ENCODE peak calls at places on chromosomes 13 and 19, in six cellular contexts. O is A549; A is cardiac muscle cell; V is CD8-positive, alpha-beta T cell; E is ovary; Z is heart left ventricle. T is an unnamed sample.

GRCh38 chr13:68927387-68928026 is 1180.1 kb upstream of the ATXN8OS start:
- DNase-seq in O (no peak), A (peak), V (no peak), E (no peak), Z (no peak), T (no peak)

GRCh38 chr19:5907216-5907615 is 2.5 kb downstream of the VMAC start:
- DNase-seq in O (no peak), A (no peak), V (no peak), E (no peak), Z (no peak), T (no peak)

GRCh38 chr13:110618167-110618566 is 2.8 kb downstream of the NAXD start:
- DNase-seq in O (no peak), A (no peak), V (no peak), E (no peak), Z (no peak), T (no peak)

GRCh38 chr19:3404324-3405260 is 38.2 kb downstream of the NFIC start:
- DNase-seq in O (no peak), A (no peak), V (no peak), E (peak), Z (peak), T (peak)

GRCh38 chr19:42051166-42052115 is 18.6 kb downstream of the GRIK5 start:
- DNase-seq in O (no peak), A (no peak), V (no peak), E (no peak), Z (no peak), T (no peak)

GRCh38 chr13:72489751-72490150 is 237.7 kb downstream of the MZT1 start:
- DNase-seq in O (no peak), A (no peak), V (no peak), E (no peak), Z (no peak), T (no peak)

GRCh38 chr19:42193706-42194105 is 23.8 kb downstream of the DEDD2 start:
- DNase-seq in O (no peak), A (no peak), V (no peak), E (no peak), Z (no peak), T (no peak)

GRCh38 chr13:109389456-109389855 is 396.9 kb downstream of the IRS2 start:
- DNase-seq in O (no peak), A (no peak), V (no peak), E (no peak), Z (no peak), T (no peak)

GRCh38 chr19:21109116-21109515 is 27.1 kb downstream of the ZNF714 start:
- DNase-seq in O (no peak), A (no peak), V (no peak), E (no peak), Z (no peak), T (no peak)

GRCh38 chr13:67416047-67416925 is 186.2 kb upstream of the PCDH9 start:
- DNase-seq in O (peak), A (peak), V (no peak), E (no peak), Z (no peak), T (no peak)

GRCh38 chr13:54361460-54361859 is 1332.8 kb downstream of the OLFM4 start:
- DNase-seq in O (no peak), A (no peak), V (no peak), E (no peak), Z (no peak), T (no peak)

GRCh38 chr13:51818771-51819511 is 15.0 kb upstream of the DHRS12 start:
- DNase-seq in O (no peak), A (no peak), V (no peak), E (no peak), Z (no peak), T (no peak)

GRCh38 chr13:32660227-32660626 is 74.0 kb downstream of the PDS5B start:
- DNase-seq in O (no peak), A (no peak), V (no peak), E (no peak), Z (no peak), T (no peak)

GRCh38 chr19:8185343-8186068 is 23.7 kb upstream of the CERS4 start:
- DNase-seq in O (no peak), A (no peak), V (no peak), E (no peak), Z (no peak), T (no peak)

GRCh38 chr13:87057807-87058520 is 613.2 kb upstream of the SLITRK5 start:
- DNase-seq in O (no peak), A (no peak), V (no peak), E (no peak), Z (no peak), T (no peak)

GRCh38 chr13:40440990-40441820 is 225.2 kb downstream of the FOXO1 start:
- DNase-seq in O (no peak), A (peak), V (no peak), E (peak), Z (peak), T (peak)

GRCh38 chr19:3062165-3063105 is at the start of gene TLE5:
- DNase-seq in O (no peak), A (peak), V (peak), E (peak), Z (peak), T (peak)

GRCh38 chr13:33140161-33140560 is 123.9 kb downstream of the KL start:
- DNase-seq in O (no peak), A (no peak), V (no peak), E (no peak), Z (no peak), T (no peak)

GRCh38 chr13:59356607-59357006 is 807.1 kb downstream of the DIAPH3 start:
- DNase-seq in O (no peak), A (no peak), V (no peak), E (peak), Z (peak), T (peak)

GRCh38 chr13:31111136-31111535 is 50.6 kb downstream of the HSPH1 start:
- DNase-seq in O (no peak), A (no peak), V (no peak), E (no peak), Z (no peak), T (no peak)

GRCh38 chr19:5563941-5564612 is 3.7 kb downstream of the TINCR start:
- DNase-seq in O (peak), A (no peak), V (no peak), E (no peak), Z (no peak), T (no peak)

GRCh38 chr19:57088125-57088524 is 31.7 kb upstream of the USP29 start:
- DNase-seq in O (no peak), A (no peak), V (no peak), E (no peak), Z (no peak), T (no peak)

GRCh38 chr13:110388141-110388943 is 81.3 kb downstream of the COL4A2 start:
- DNase-seq in O (no peak), A (no peak), V (no peak), E (no peak), Z (peak), T (peak)

GRCh38 chr19:41230067-41230857 is 11.2 kb downstream of the AXL start:
- DNase-seq in O (no peak), A (no peak), V (no peak), E (no peak), Z (no peak), T (no peak)

GRCh38 chr19:32843716-32844245 is 25.8 kb downstream of the SLC7A9 start:
- DNase-seq in O (no peak), A (no peak), V (no peak), E (no peak), Z (no peak), T (no peak)

GRCh38 chr13:35475960-35476943 is at the start of gene MAB21L1:
- DNase-seq in O (no peak), A (peak), V (no peak), E (peak), Z (peak), T (peak)

GRCh38 chr13:37134411-37135041 is 29.1 kb upstream of the CSNK1A1L start:
- DNase-seq in O (no peak), A (no peak), V (no peak), E (no peak), Z (no peak), T (no peak)

GRCh38 chr13:83773961-83774360 is 108.3 kb downstream of the SLITRK1 start:
- DNase-seq in O (no peak), A (no peak), V (no peak), E (no peak), Z (no peak), T (no peak)

GRCh38 chr19:18290250-18291018 is 9.0 kb upstream of the JUND start:
- DNase-seq in O (no peak), A (no peak), V (peak), E (peak), Z (no peak), T (peak)

GRCh38 chr19:3890590-3890989 is 10.1 kb downstream of the ATCAY start:
- DNase-seq in O (no peak), A (no peak), V (no peak), E (no peak), Z (no peak), T (no peak)

GRCh38 chr13:72384879-72385278 is 342.6 kb downstream of the MZT1 start:
- DNase-seq in O (no peak), A (no peak), V (no peak), E (no peak), Z (no peak), T (peak)

GRCh38 chr13:106372199-106373160 is 163.0 kb downstream of the EFNB2 start:
- DNase-seq in O (no peak), A (no peak), V (no peak), E (no peak), Z (no peak), T (no peak)

GRCh38 chr13:98761126-98761978 is 8.9 kb upstream of the SLC15A1 start:
- DNase-seq in O (no peak), A (no peak), V (no peak), E (no peak), Z (no peak), T (no peak)

GRCh38 chr19:17687857-17688784 is at the start of gene UNC13A:
- DNase-seq in O (peak), A (peak), V (peak), E (peak), Z (peak), T (peak)

GRCh38 chr13:50153401-50153800 is 138.2 kb downstream of the KCNRG start:
- DNase-seq in O (no peak), A (no peak), V (no peak), E (no peak), Z (no peak), T (no peak)

GRCh38 chr13:80716610-80717081 is 375.7 kb upstream of the SPRY2 start:
- DNase-seq in O (no peak), A (peak), V (no peak), E (no peak), Z (peak), T (peak)

DNA sequence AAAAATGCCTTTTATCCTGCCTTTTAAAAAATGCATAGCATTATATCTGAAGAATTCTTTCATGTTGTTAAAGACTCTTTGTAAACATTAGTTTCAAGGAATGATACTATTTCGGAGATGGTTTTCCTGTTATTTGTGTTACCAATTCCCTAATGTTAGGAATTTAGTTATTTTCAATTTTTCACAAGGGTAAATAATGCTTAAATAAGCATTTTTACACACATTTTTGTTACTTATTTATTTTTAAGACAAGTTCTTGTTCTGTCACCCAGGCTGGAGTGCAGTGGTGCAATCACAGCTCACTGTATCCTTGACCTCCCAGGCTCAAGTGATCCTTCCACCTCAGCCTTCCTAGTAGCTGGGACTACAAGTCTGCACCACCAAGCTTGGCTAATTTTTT is 49.0 kb downstream of the RGCC start:
- DNase-seq in O (no peak), A (no peak), V (no peak), E (no peak), Z (no peak), T (no peak)
- H3K27ac ChIP-seq in O (no peak), A (no peak), V (no peak), E (no peak), Z (no peak), T (no peak)

DNA sequence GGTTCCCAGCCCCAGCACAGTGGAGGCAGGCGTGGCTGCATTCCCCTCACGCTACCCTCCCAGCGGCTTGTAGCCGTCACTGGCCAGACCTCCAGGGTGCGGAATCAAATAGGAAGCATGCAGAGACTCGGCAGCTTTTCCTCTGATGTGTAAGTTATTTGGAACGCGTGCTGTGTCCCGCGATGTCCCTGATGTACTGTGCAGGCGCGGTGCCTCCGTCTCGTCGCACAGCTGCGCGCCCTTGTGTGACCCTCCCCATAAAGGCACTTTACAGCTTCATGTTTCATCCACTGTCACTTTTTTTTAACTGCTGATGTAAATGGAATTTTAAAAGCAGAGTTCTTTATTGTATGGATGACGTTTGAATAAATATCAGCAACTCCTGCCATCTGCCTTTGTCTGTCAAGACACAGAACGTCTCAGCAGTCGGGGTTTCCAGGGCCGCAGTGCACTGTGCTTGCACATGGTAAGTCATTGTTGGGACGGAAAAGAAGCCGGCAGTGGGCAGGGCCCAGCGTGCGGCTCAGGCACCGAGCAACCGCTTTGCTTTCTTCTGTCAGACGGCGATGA is 7.3 kb upstream of the F7 start:
- DNase-seq in O (no peak), A (no peak), V (no peak), E (no peak), Z (no peak), T (no peak)
- H3K27ac ChIP-seq in O (no peak), A (no peak), V (no peak), E (no peak), Z (no peak), T (no peak)

GRCh38 chr19:22426901-22427300 is 4.8 kb upstream of the ZNF98 start:
- DNase-seq in O (no peak), A (no peak), V (no peak), E (no peak), Z (no peak), T (no peak)

GRCh38 chr19:22427587-22428298 is 5.6 kb upstream of the ZNF98 start:
- DNase-seq in O (no peak), A (no peak), V (no peak), E (no peak), Z (no peak), T (no peak)

GRCh38 chr19:22428299-22428913 is 6.3 kb upstream of the ZNF98 start:
- DNase-seq in O (no peak), A (no peak), V (no peak), E (no peak), Z (no peak), T (no peak)
- H3K27ac ChIP-seq in O (no peak), A (no peak), V (no peak), E (no peak), Z (no peak), T (no peak)

GRCh38 chr19:44924243-44924725 is 9.9 kb downstream of the APOC1 start:
- DNase-seq in O (no peak), A (no peak), V (no peak), E (no peak), Z (no peak), T (no peak)
- H3K27ac ChIP-seq in O (peak), A (no peak), V (no peak), E (peak), Z (peak), T (no peak)

DNA sequence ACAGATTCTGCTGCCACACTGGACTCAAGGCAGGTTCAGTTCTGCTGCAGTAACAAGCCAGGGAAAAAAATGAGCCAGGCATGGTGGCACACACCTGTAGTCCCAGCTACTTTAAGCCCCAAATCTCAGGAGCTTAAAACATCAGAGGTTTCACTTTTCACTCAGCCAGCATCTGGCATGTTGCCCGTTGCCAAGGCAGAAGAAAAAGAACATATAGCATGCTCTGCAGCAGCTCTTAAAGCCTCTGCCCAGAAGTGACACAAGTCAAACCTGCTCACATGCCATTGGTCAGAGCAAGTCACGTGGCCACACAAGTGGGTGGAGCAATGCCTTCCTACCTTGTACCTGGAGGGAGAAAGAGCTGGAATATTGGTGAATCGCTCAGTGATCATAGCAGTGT is 14.7 kb upstream of the ADGRE5 start:
- DNase-seq in O (no peak), A (peak), V (peak), E (no peak), Z (peak), T (peak)
- H3K27ac ChIP-seq in O (no peak), A (peak), V (peak), E (no peak), Z (no peak), T (no peak)

GRCh38 chr13:44305216-44305615 is 68.4 kb upstream of the SERP2 start:
- DNase-seq in O (no peak), A (no peak), V (no peak), E (no peak), Z (no peak), T (no peak)
- H3K27ac ChIP-seq in O (peak), A (no peak), V (no peak), E (peak), Z (peak), T (no peak)

DNA sequence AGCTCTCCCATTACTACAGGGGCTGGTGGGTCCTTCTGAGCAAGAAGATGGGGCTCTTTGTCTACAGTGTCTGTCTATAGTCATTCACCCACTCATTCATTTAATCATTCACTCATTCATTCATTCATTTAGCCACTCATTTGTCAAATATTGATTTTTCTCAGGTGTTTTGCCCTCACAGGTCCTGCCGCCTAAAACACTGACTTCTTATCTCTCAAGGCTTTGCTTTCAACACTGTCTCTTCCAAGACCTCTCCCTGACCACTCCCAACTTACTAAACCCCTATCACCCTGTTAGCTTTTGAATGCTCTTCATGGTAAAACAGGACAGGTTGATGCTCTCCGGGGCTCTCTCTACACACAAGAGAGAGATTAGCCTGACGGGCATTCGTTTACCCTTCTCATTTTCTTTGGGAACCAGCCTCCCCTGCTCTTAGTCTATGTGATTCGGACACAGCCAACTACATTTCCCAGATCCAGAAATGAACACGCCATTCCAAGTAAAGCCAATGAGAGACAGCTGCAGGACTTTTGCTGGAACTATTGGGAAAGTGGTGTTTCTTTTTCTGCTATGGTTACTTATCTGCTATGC is 22.7 kb downstream of the FAM187B start:
- DNase-seq in O (no peak), A (no peak), V (peak), E (no peak), Z (no peak), T (no peak)
- H3K27ac ChIP-seq in O (no peak), A (no peak), V (peak), E (no peak), Z (no peak), T (no peak)

GRCh38 chr13:42594577-42595571 is 20.9 kb downstream of the TNFSF11 start:
- DNase-seq in O (peak), A (peak), V (peak), E (peak), Z (peak), T (no peak)
- H3K27ac ChIP-seq in O (no peak), A (no peak), V (no peak), E (no peak), Z (no peak), T (no peak)

GRCh38 chr19:45211751-45212381 is 33.3 kb downstream of the BLOC1S3 start:
- DNase-seq in O (no peak), A (no peak), V (no peak), E (peak), Z (peak), T (peak)
- H3K27ac ChIP-seq in O (no peak), A (no peak), V (no peak), E (no peak), Z (peak), T (no peak)

DNA sequence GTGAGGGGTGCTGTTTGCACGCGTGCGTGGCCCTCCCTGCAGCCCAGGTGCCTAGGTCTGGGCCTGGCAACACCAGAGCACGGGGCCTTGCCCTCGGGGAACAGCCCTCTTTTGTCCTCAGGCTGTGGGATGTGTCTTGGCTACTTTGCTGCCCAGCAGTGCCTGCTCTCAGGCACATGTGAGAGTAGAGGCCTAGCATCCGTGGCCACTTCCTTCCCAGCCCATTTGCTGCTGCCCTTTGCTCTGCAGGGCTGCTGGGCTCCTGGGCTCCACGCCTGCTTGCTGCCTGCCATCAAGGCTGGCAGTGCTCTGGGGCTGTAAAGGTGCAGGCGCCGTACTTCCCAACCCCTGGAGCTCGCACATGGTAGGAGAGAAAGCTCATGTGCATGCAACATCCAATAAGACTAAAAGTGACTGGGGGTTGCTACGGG is 46.6 kb downstream of the CAPN12 start:
- DNase-seq in O (no peak), A (no peak), V (no peak), E (no peak), Z (no peak), T (peak)
- H3K27ac ChIP-seq in O (peak), A (peak), V (no peak), E (no peak), Z (peak), T (peak)